ENCODE peak calls at places on chromosomes 12 and 14, in five cellular contexts. N is H9, K is neuronal stem cell, X is trophoblast cell, G is H1. S is an unnamed sample.
A peak's percentile ranks its signal among the peaks of the same experiment; 100 is the strongest.

GRCh38 chr14:58133739-58134138 is 18.3 kb downstream of the ARMH4 start:
- DNase-seq in N (no peak), K (no peak), X (peak; percentile 87), G (no peak), S (peak; percentile 6)

GRCh38 chr14:44962573-44963528 is 861 bp downstream of the TOGARAM1 start:
- DNase-seq in N (no peak), K (peak; percentile 43), X (peak; percentile 32), G (no peak), S (peak; percentile 55)

GRCh38 chr14:74804219-74804825 is 41.2 kb downstream of the YLPM1 start:
- DNase-seq in N (no peak), K (peak; percentile 2), X (peak; percentile 59), G (no peak), S (peak; percentile 69)

GRCh38 chr12:113398346-113399290 is 5.1 kb downstream of the SDS start:
- DNase-seq in N (no peak), K (no peak), X (no peak), G (no peak), S (no peak)

GRCh38 chr12:46110220-46110700 is 119.9 kb upstream of the SCAF11 start:
- DNase-seq in N (no peak), K (no peak), X (no peak), G (no peak), S (no peak)

GRCh38 chr14:91249841-91250616 is 5.5 kb upstream of the GPR68 start:
- DNase-seq in N (peak; percentile 64), K (no peak), X (no peak), G (no peak), S (peak; percentile 67)

GRCh38 chr14:96095581-96096476 is 56.7 kb downstream of the C14orf132 start:
- DNase-seq in N (no peak), K (no peak), X (peak; percentile 96), G (no peak), S (peak; percentile 97)

GRCh38 chr14:64673748-64674147 is 30.5 kb upstream of the PLEKHG3 start:
- DNase-seq in N (no peak), K (no peak), X (no peak), G (no peak), S (no peak)

GRCh38 chr14:90447720-90448497 is 51.1 kb downstream of the CALM1 start:
- DNase-seq in N (no peak), K (no peak), X (no peak), G (no peak), S (no peak)

DNA sequence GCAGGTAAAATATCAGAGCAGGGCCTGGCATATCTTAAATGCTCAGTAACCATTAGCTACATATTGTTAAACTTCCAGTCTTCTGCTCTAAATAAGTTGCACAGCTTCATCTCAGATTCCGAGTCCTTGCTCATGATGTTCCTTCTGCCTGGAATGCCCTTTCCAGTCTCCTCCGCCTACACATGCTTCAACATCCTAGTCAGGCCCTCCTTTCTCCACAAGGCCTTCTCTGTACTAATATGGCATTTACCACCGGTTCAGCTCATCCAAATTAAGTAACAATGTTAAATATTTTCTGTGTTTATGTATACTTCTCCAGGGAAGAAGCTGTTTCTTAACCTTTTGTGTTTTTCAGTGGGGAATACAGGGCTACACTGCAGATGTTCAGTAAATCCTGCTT is 8.5 kb downstream of the DHH start:
- DNase-seq in N (no peak), K (no peak), X (no peak), G (no peak), S (no peak)
- H2BK5ac ChIP-seq in N (no peak overlapping the region), K (no peak overlapping the region), X (no peak overlapping the region), G (no peak overlapping the region), S (no peak overlapping the region)

GRCh38 chr12:93571360-93571853 is 1.1 kb upstream of the SOCS2 start:
- DNase-seq in N (peak; percentile 94), K (peak; percentile 65), X (peak; percentile 64), G (peak; percentile 92), S (peak; percentile 59)

GRCh38 chr12:93569656-93570551 is 2.6 kb upstream of the SOCS2 start:
- DNase-seq in N (peak; percentile 94), K (peak; percentile 83), X (peak; percentile 88), G (peak; percentile 91), S (peak; percentile 89)

GRCh38 chr12:93571854-93572711 is at the start of gene SOCS2:
- DNase-seq in N (peak; percentile 69), K (peak; percentile 56), X (peak; percentile 53), G (peak; percentile 79), S (peak; percentile 38)

GRCh38 chr12:93569301-93569655 is 3.2 kb upstream of the SOCS2 start:
- DNase-seq in N (no peak), K (no peak), X (no peak), G (no peak), S (peak; percentile 6)

GRCh38 chr12:93570552-93571359 is 1.7 kb upstream of the SOCS2 start:
- DNase-seq in N (peak; percentile 95), K (peak; percentile 90), X (peak; percentile 96), G (peak; percentile 91), S (peak; percentile 94)
- H2BK12ac ChIP-seq in N (no peak overlapping the region), K (no peak overlapping the region), X (peak overlapping the region; percentile 34), G (peak overlapping the region; percentile 43), S (peak overlapping the region; percentile 21)

GRCh38 chr12:121793836-121794531 is 496 bp upstream of the RHOF start:
- DNase-seq in N (peak; percentile 98), K (peak; percentile 89), X (peak; percentile 96), G (peak; percentile 98), S (peak; percentile 92)
- H2BK120ac ChIP-seq in N (no peak overlapping the region), K (no peak overlapping the region), X (no peak overlapping the region), G (no peak overlapping the region), S (no peak overlapping the region)

DNA sequence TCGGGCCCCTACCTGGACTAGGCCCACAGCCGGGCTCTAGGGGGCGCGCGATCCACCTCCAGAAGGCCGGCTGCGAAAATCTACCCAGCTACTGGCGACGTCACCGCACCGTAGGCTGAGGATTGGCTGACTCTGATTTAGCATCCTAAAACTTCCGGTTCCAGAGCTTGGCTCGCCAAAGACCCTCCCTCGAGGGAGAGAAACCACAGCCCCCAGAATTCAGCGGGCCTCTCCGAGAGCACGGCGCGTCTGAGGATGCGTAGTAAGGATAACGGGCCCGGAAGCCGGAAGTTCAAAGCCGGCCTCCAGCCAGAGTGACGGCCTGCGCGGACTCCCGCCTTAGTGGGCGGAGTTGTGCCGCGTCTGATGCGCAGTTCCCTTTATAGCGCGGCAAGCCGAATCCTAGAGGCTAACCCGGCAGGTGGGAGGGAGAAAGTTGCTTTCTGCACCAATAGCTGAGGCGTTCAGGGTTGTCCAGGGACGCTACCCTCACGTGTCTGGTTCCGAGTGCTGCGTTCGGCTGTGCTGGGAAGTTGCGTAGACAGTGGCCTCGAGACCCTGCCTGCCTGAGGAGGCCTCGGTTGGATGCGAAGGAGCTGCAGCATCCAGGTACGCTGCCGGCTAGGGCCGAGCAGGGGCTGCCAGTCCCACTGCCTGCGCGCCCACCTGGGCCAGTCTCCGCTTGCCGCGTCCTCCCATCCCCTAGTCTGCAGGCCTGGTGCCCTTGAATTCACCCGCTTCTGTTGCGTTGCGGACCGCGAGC is at the start of gene COX14:
- DNase-seq in N (peak; percentile 100), K (peak; percentile 100), X (peak; percentile 100), G (peak; percentile 100), S (peak; percentile 100)
- H2BK5ac ChIP-seq in N (no peak within 1 kb of the TSS), K (peak within 1 kb of the TSS; percentile 83), X (no peak within 1 kb of the TSS), G (peak within 1 kb of the TSS; percentile 87), S (no peak within 1 kb of the TSS)

GRCh38 chr12:47887529-47887928 is 17.3 kb downstream of the VDR start:
- DNase-seq in N (no peak), K (no peak), X (no peak), G (no peak), S (no peak)
- H2BK12ac ChIP-seq in N (no peak overlapping the region), K (no peak overlapping the region), X (no peak overlapping the region), G (no peak overlapping the region), S (no peak overlapping the region)

GRCh38 chr14:105019861-105020814 is 745 bp downstream of the CDCA4 start:
- DNase-seq in N (no peak), K (peak; percentile 33), X (peak; percentile 58), G (peak; percentile 59), S (peak; percentile 82)
- H2BK120ac ChIP-seq in N (no peak overlapping the region), K (no peak overlapping the region), X (peak overlapping the region; percentile 62), G (no peak overlapping the region), S (peak overlapping the region; percentile 15)